ENCODE peak calls at places on chromosomes 4 and X, in five cellular contexts. One of them, this sample, is unnamed.

GRCh38 chr4:56728512-56728911 is 47.4 kb upstream of the HOPX start:
- DNase-seq in cardiac muscle cell: no peak
- DNase-seq in breast epithelium: peak
- DNase-seq in body of pancreas: peak
- DNase-seq in A549: no peak
- DNase-seq in this sample: peak

GRCh38 chr4:56844817-56845580 is 23.5 kb upstream of the SPINK2 start:
- DNase-seq in cardiac muscle cell: no peak
- DNase-seq in A549: no peak
- DNase-seq in breast epithelium: no peak
- DNase-seq in body of pancreas: no peak
- DNase-seq in this sample: no peak

GRCh38 chr4:148998719-148999118 is 556.5 kb upstream of the NR3C2 start:
- DNase-seq in breast epithelium: no peak
- DNase-seq in A549: no peak
- DNase-seq in body of pancreas: no peak
- DNase-seq in cardiac muscle cell: peak
- DNase-seq in this sample: no peak

GRCh38 chr4:2007804-2008670 is 737 bp downstream of the NELFA start:
- DNase-seq in A549: no peak
- DNase-seq in cardiac muscle cell: peak
- DNase-seq in body of pancreas: no peak
- DNase-seq in breast epithelium: no peak
- DNase-seq in this sample: no peak

GRCh38 chrX:21004835-21005234 is 369.4 kb upstream of the CNKSR2 start:
- DNase-seq in breast epithelium: no peak
- DNase-seq in A549: peak
- DNase-seq in body of pancreas: no peak
- DNase-seq in cardiac muscle cell: no peak
- DNase-seq in this sample: no peak

GRCh38 chr4:110510955-110511544 is 35.1 kb downstream of the ENPEP start:
- DNase-seq in body of pancreas: no peak
- DNase-seq in breast epithelium: no peak
- DNase-seq in A549: peak
- DNase-seq in cardiac muscle cell: peak
- DNase-seq in this sample: peak

GRCh38 chr4:22496165-22496813 is 19.6 kb downstream of the ADGRA3 start:
- DNase-seq in cardiac muscle cell: no peak
- DNase-seq in body of pancreas: no peak
- DNase-seq in A549: no peak
- DNase-seq in breast epithelium: no peak
- DNase-seq in this sample: no peak

GRCh38 chr4:123659759-123660158 is 263.2 kb downstream of the SPRY1 start:
- DNase-seq in A549: no peak
- DNase-seq in breast epithelium: no peak
- DNase-seq in body of pancreas: no peak
- DNase-seq in cardiac muscle cell: peak
- DNase-seq in this sample: no peak

GRCh38 chr4:145248971-145249370 is 68.6 kb upstream of the OTUD4 start:
- DNase-seq in body of pancreas: no peak
- DNase-seq in cardiac muscle cell: no peak
- DNase-seq in A549: no peak
- DNase-seq in breast epithelium: no peak
- DNase-seq in this sample: no peak

GRCh38 chrX:154714925-154715324 is 36.0 kb downstream of the GAB3 start:
- DNase-seq in cardiac muscle cell: peak
- DNase-seq in A549: peak
- DNase-seq in body of pancreas: peak
- DNase-seq in breast epithelium: no peak
- DNase-seq in this sample: no peak

GRCh38 chrX:107700317-107700774 is 72.0 kb downstream of the PRPS1 start:
- DNase-seq in cardiac muscle cell: no peak
- DNase-seq in body of pancreas: peak
- DNase-seq in breast epithelium: no peak
- DNase-seq in A549: no peak
- DNase-seq in this sample: no peak

GRCh38 chr4:185358514-185359433 is 37.0 kb downstream of the LRP2BP start:
- DNase-seq in cardiac muscle cell: no peak
- DNase-seq in breast epithelium: no peak
- DNase-seq in A549: peak
- DNase-seq in body of pancreas: no peak
- DNase-seq in this sample: no peak

GRCh38 chr4:52883707-52884669 is 21.9 kb downstream of the RASL11B start:
- DNase-seq in body of pancreas: no peak
- DNase-seq in breast epithelium: no peak
- DNase-seq in A549: no peak
- DNase-seq in cardiac muscle cell: no peak
- DNase-seq in this sample: no peak

GRCh38 chrX:10492250-10492649 is 128.1 kb downstream of the MID1 start:
- DNase-seq in cardiac muscle cell: peak
- DNase-seq in A549: no peak
- DNase-seq in breast epithelium: no peak
- DNase-seq in body of pancreas: no peak
- DNase-seq in this sample: no peak

GRCh38 chr4:165929662-165930061 is 56.6 kb downstream of the TLL1 start:
- DNase-seq in breast epithelium: no peak
- DNase-seq in A549: no peak
- DNase-seq in body of pancreas: no peak
- DNase-seq in cardiac muscle cell: no peak
- DNase-seq in this sample: no peak

GRCh38 chrX:2566044-2566443 is 65.3 kb upstream of the DHRSX start:
- DNase-seq in A549: no peak
- DNase-seq in cardiac muscle cell: no peak
- DNase-seq in breast epithelium: no peak
- DNase-seq in body of pancreas: no peak
- DNase-seq in this sample: no peak

GRCh38 chr4:103478729-103479128 is 241.1 kb downstream of the TACR3 start:
- DNase-seq in cardiac muscle cell: no peak
- DNase-seq in A549: no peak
- DNase-seq in breast epithelium: no peak
- DNase-seq in body of pancreas: no peak
- DNase-seq in this sample: no peak

GRCh38 chr4:55540271-55540670 is 6.4 kb downstream of the CLOCK start:
- DNase-seq in cardiac muscle cell: no peak
- DNase-seq in body of pancreas: no peak
- DNase-seq in A549: no peak
- DNase-seq in breast epithelium: no peak
- DNase-seq in this sample: no peak

GRCh38 chrX:110428144-110428543 is 69.5 kb downstream of the RTL9 start:
- DNase-seq in breast epithelium: no peak
- DNase-seq in body of pancreas: no peak
- DNase-seq in cardiac muscle cell: no peak
- DNase-seq in A549: no peak
- DNase-seq in this sample: no peak

GRCh38 chr4:163493643-163494359 is 689 bp upstream of the TMA16 start:
- DNase-seq in body of pancreas: no peak
- DNase-seq in breast epithelium: no peak
- DNase-seq in A549: no peak
- DNase-seq in cardiac muscle cell: no peak
- DNase-seq in this sample: no peak

GRCh38 chr4:108155373-108155772 is 13.4 kb downstream of the LEF1 start:
- DNase-seq in cardiac muscle cell: peak
- DNase-seq in A549: no peak
- DNase-seq in breast epithelium: no peak
- DNase-seq in body of pancreas: no peak
- DNase-seq in this sample: no peak

GRCh38 chr4:1578968-1579833 is 104.9 kb downstream of the FAM53A start:
- DNase-seq in breast epithelium: peak
- DNase-seq in A549: peak
- DNase-seq in cardiac muscle cell: peak
- DNase-seq in body of pancreas: peak
- DNase-seq in this sample: no peak

GRCh38 chrX:150899191-150899757 is 806 bp upstream of the CD99L2 start:
- DNase-seq in cardiac muscle cell: peak
- DNase-seq in A549: peak
- DNase-seq in body of pancreas: peak
- DNase-seq in breast epithelium: peak
- DNase-seq in this sample: no peak

GRCh38 chr4:61380865-61381264 is 180.7 kb downstream of the ADGRL3 start:
- DNase-seq in cardiac muscle cell: peak
- DNase-seq in body of pancreas: no peak
- DNase-seq in breast epithelium: no peak
- DNase-seq in A549: no peak
- DNase-seq in this sample: no peak

GRCh38 chr4:124275-125081 is at the start of gene ZNF718:
- DNase-seq in body of pancreas: peak
- DNase-seq in breast epithelium: peak
- DNase-seq in cardiac muscle cell: peak
- DNase-seq in A549: peak
- DNase-seq in this sample: peak

GRCh38 chrX:45445745-45446412 is 245.2 kb upstream of the DIPK2B start:
- DNase-seq in breast epithelium: no peak
- DNase-seq in cardiac muscle cell: no peak
- DNase-seq in body of pancreas: no peak
- DNase-seq in A549: no peak
- DNase-seq in this sample: no peak

GRCh38 chr4:180947421-180947820 is 1295.8 kb upstream of the TENM3 start:
- DNase-seq in body of pancreas: no peak
- DNase-seq in breast epithelium: no peak
- DNase-seq in A549: no peak
- DNase-seq in cardiac muscle cell: no peak
- DNase-seq in this sample: peak

GRCh38 chrX:8647176-8647575 is 84.8 kb downstream of the ANOS1 start:
- DNase-seq in breast epithelium: no peak
- DNase-seq in A549: no peak
- DNase-seq in body of pancreas: no peak
- DNase-seq in cardiac muscle cell: no peak
- DNase-seq in this sample: no peak

GRCh38 chrX:64894454-64895038 is 81.7 kb downstream of the ZC4H2 start:
- DNase-seq in cardiac muscle cell: peak
- DNase-seq in A549: no peak
- DNase-seq in body of pancreas: peak
- DNase-seq in breast epithelium: no peak
- DNase-seq in this sample: no peak

GRCh38 chrX:119698835-119699234 is 5.9 kb upstream of the SEPTIN6 start:
- DNase-seq in body of pancreas: no peak
- DNase-seq in A549: peak
- DNase-seq in breast epithelium: no peak
- DNase-seq in cardiac muscle cell: peak
- DNase-seq in this sample: peak

GRCh38 chr4:176043838-176044588 is 21.6 kb upstream of the WDR17 start:
- DNase-seq in breast epithelium: no peak
- DNase-seq in cardiac muscle cell: no peak
- DNase-seq in A549: no peak
- DNase-seq in body of pancreas: no peak
- DNase-seq in this sample: no peak

GRCh38 chr4:80186666-80187065 is 10.6 kb upstream of the PRDM8 start:
- DNase-seq in body of pancreas: no peak
- DNase-seq in cardiac muscle cell: no peak
- DNase-seq in breast epithelium: no peak
- DNase-seq in A549: no peak
- DNase-seq in this sample: no peak

GRCh38 chr4:80184791-80185756 is 12.2 kb upstream of the PRDM8 start:
- DNase-seq in breast epithelium: no peak
- DNase-seq in body of pancreas: no peak
- DNase-seq in A549: no peak
- DNase-seq in cardiac muscle cell: peak
- DNase-seq in this sample: no peak

GRCh38 chr4:80187677-80188076 is 9.6 kb upstream of the PRDM8 start:
- DNase-seq in breast epithelium: no peak
- DNase-seq in body of pancreas: no peak
- DNase-seq in A549: no peak
- DNase-seq in cardiac muscle cell: no peak
- DNase-seq in this sample: no peak

GRCh38 chr4:80184053-80184790 is 13.1 kb upstream of the PRDM8 start:
- DNase-seq in A549: peak
- DNase-seq in body of pancreas: peak
- DNase-seq in cardiac muscle cell: peak
- DNase-seq in breast epithelium: peak
- DNase-seq in this sample: no peak

DNA sequence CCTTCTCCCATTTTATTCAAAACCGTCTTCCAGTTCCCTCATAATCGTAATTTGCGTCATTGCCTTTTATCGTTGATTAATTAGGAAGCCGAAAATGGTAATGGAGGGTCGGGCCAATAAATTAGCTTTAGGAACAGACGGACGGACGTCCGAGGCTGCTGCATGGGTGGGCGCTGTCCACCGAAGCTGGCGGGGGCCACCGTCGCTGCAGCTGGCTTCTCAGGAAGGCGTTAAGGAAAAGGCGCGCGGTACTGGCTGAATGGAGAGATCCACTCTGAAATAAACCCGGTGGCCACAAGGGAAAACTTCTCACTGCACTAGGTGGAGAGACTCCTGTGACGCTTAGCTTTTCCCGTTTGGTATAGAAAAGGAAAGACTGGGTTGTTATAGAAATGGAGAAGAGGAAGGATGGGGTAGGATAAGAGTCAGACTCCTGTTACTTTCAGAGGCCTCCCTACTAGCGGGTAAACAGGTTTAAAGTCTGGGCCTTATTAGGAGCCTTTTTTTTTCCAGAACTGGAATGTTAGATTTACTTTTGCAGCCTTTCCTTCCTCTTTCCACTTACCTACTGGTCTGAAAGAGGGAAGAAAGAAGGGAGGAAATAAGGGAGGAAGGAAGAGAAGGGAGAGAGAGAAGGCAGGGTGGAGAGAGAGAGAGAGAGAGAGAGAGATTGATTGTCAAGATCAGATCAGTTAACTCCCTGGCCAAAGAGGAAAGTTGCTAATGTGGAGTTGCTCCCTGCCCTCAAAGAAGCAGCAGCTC is 11.3 kb upstream of the PRDM8 start:
- DNase-seq in breast epithelium: no peak
- DNase-seq in A549: no peak
- DNase-seq in body of pancreas: no peak
- DNase-seq in cardiac muscle cell: peak
- DNase-seq in this sample: no peak
- H3K4me3 ChIP-seq in breast epithelium: peak
- H3K4me3 ChIP-seq in A549: no peak
- H3K4me3 ChIP-seq in body of pancreas: no peak
- H3K4me3 ChIP-seq in cardiac muscle cell: peak
- H3K4me3 ChIP-seq in this sample: no peak

GRCh38 chr4:3767569-3768288 is 1.5 kb downstream of the ADRA2C start:
- DNase-seq in body of pancreas: no peak
- DNase-seq in A549: no peak
- DNase-seq in breast epithelium: no peak
- DNase-seq in cardiac muscle cell: peak
- DNase-seq in this sample: peak
- TF ChIP-seq CTCF in body of pancreas: peak
- TF ChIP-seq CTCF in A549: no peak
- TF ChIP-seq CTCF in breast epithelium: no peak
- TF ChIP-seq CTCF in cardiac muscle cell: peak
- TF ChIP-seq CTCF in this sample: peak

GRCh38 chr4:11616856-11617255 is 188.2 kb upstream of the HS3ST1 start:
- DNase-seq in body of pancreas: no peak
- DNase-seq in breast epithelium: no peak
- DNase-seq in A549: no peak
- DNase-seq in cardiac muscle cell: no peak
- DNase-seq in this sample: no peak
- H3K4me3 ChIP-seq in body of pancreas: no peak
- H3K4me3 ChIP-seq in breast epithelium: no peak
- H3K4me3 ChIP-seq in A549: no peak
- H3K4me3 ChIP-seq in cardiac muscle cell: no peak
- H3K4me3 ChIP-seq in this sample: no peak

GRCh38 chrX:70995338-70995737 is 64.4 kb upstream of the SLC7A3 start:
- DNase-seq in body of pancreas: no peak
- DNase-seq in A549: no peak
- DNase-seq in breast epithelium: no peak
- DNase-seq in cardiac muscle cell: no peak
- DNase-seq in this sample: no peak

GRCh38 chrX:71000139-71000538 is 68.0 kb downstream of the SNX12 start:
- DNase-seq in A549: no peak
- DNase-seq in cardiac muscle cell: no peak
- DNase-seq in breast epithelium: no peak
- DNase-seq in body of pancreas: no peak
- DNase-seq in this sample: no peak

GRCh38 chrX:70998402-70999027 is 67.6 kb upstream of the SLC7A3 start:
- DNase-seq in body of pancreas: peak
- DNase-seq in breast epithelium: peak
- DNase-seq in A549: no peak
- DNase-seq in cardiac muscle cell: peak
- DNase-seq in this sample: no peak
- TF ChIP-seq CTCF in body of pancreas: peak
- TF ChIP-seq CTCF in breast epithelium: no peak
- TF ChIP-seq CTCF in A549: peak
- TF ChIP-seq CTCF in cardiac muscle cell: peak
- TF ChIP-seq CTCF in this sample: peak